ENCODE peak calls at places on chromosomes 11 and 22, in seven cellular contexts. C is ovary, Y is testis, J is K562, V is heart left ventricle, X is gastrocnemius medialis, F is sigmoid colon. D is an unnamed sample. For H3K4me1, the result is how much of the 10 kb centered on the place peaks cover.

GRCh38 chr11:29159552-29160465 is 857.0 kb downstream of the KCNA4 start:
- DNase-seq in C (no peak), Y (peak), J (peak), V (no peak), X (no peak), F (no peak), D (no peak)

GRCh38 chr11:97961431-97961830 is 1059.3 kb upstream of the CNTN5 start:
- DNase-seq in C (no peak), Y (no peak), J (no peak), V (no peak), X (no peak), F (no peak), D (no peak)

GRCh38 chr11:61266602-61267001 is 25.6 kb downstream of the PGA5 start:
- DNase-seq in C (no peak), Y (no peak), J (peak), V (no peak), X (no peak), F (no peak), D (no peak)

GRCh38 chr11:44389963-44390605 is 80.1 kb upstream of the ALX4 start:
- DNase-seq in C (no peak), Y (no peak), J (no peak), V (no peak), X (no peak), F (no peak), D (no peak)

GRCh38 chr11:72225411-72225951 is 914 bp downstream of the INPPL1 start:
- DNase-seq in C (peak), Y (peak), J (no peak), V (no peak), X (no peak), F (peak), D (no peak)

GRCh38 chr11:132779487-132779886 is 752.8 kb downstream of the OPCML start:
- DNase-seq in C (no peak), Y (no peak), J (no peak), V (no peak), X (no peak), F (no peak), D (no peak)

GRCh38 chr22:20943104-20943933 is 23.7 kb upstream of the AIFM3 start:
- DNase-seq in C (no peak), Y (no peak), J (no peak), V (no peak), X (no peak), F (no peak), D (no peak)

GRCh38 chr11:76231339-76231738 is 25.0 kb upstream of the WNT11 start:
- DNase-seq in C (no peak), Y (no peak), J (no peak), V (no peak), X (no peak), F (no peak), D (no peak)

GRCh38 chr11:49952091-49952490 is at the start of gene OR4C13:
- DNase-seq in C (no peak), Y (no peak), J (no peak), V (no peak), X (no peak), F (no peak), D (no peak)

GRCh38 chr11:83349371-83349770 is 63.2 kb upstream of the CCDC90B start:
- DNase-seq in C (no peak), Y (no peak), J (no peak), V (no peak), X (no peak), F (no peak), D (no peak)

GRCh38 chr11:113345978-113346377 is 31.6 kb downstream of the TTC12 start:
- DNase-seq in C (no peak), Y (no peak), J (no peak), V (no peak), X (no peak), F (no peak), D (no peak)

GRCh38 chr22:49861642-49862407 is 8.2 kb downstream of the ZBED4 start:
- DNase-seq in C (no peak), Y (no peak), J (no peak), V (no peak), X (no peak), F (no peak), D (no peak)

GRCh38 chr11:10692716-10693115 is 839 bp downstream of the IRAG1 start:
- DNase-seq in C (peak), Y (no peak), J (no peak), V (no peak), X (no peak), F (no peak), D (no peak)
- H3K4me1 ChIP-seq in C (under half), Y (under half), J (under half), V (under half), X (under half), F (half or more), D (under half)

DNA sequence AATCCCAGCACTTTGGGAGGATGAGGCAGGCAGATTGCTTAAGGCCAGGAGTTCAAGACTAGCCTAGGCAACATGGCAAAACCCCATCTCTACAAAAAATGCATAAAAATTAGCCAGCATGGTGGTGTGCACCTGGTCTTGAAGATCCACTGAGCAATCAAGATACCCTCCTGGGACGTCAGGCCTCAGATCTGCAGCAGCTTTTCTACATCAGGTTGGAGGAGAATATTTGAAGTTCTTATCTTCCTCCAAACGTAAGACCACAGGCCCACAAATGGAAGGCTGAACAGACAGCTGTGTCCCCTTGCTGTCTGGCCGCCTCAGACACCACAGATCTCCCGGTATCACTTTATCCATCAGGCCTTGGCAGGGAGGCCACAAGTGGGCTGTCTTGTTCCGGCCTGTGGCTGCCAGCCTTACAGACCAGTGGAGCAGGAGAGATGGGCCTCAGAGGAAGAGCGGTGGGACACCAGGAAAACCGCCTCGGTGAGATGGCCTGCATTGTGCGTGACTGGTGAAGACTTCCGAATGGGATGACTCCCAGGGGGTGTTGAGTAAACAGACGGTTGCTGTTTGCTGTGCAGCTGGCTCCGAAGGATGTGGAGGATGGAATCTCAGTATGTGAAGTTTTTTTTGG is 15.9 kb downstream of the UBASH3B start:
- DNase-seq in C (no peak), Y (no peak), J (no peak), V (no peak), X (no peak), F (no peak), D (no peak)
- TF ChIP-seq POLR2A in C (no peak), Y (no peak), J (no peak), V (no peak), X (no peak), F (no peak), D (no peak)

GRCh38 chr11:102226702-102227101 is 90.6 kb upstream of the BIRC3 start:
- DNase-seq in C (no peak), Y (no peak), J (no peak), V (no peak), X (no peak), F (no peak), D (no peak)

GRCh38 chr11:102223859-102224258 is 93.4 kb upstream of the BIRC3 start:
- DNase-seq in C (no peak), Y (no peak), J (no peak), V (no peak), X (no peak), F (no peak), D (no peak)

GRCh38 chr11:102229510-102230119 is 87.7 kb upstream of the BIRC3 start:
- DNase-seq in C (no peak), Y (no peak), J (no peak), V (no peak), X (no peak), F (no peak), D (no peak)

GRCh38 chr11:102230186-102230585 is 87.1 kb upstream of the BIRC3 start:
- DNase-seq in C (no peak), Y (no peak), J (no peak), V (no peak), X (no peak), F (no peak), D (no peak)

DNA sequence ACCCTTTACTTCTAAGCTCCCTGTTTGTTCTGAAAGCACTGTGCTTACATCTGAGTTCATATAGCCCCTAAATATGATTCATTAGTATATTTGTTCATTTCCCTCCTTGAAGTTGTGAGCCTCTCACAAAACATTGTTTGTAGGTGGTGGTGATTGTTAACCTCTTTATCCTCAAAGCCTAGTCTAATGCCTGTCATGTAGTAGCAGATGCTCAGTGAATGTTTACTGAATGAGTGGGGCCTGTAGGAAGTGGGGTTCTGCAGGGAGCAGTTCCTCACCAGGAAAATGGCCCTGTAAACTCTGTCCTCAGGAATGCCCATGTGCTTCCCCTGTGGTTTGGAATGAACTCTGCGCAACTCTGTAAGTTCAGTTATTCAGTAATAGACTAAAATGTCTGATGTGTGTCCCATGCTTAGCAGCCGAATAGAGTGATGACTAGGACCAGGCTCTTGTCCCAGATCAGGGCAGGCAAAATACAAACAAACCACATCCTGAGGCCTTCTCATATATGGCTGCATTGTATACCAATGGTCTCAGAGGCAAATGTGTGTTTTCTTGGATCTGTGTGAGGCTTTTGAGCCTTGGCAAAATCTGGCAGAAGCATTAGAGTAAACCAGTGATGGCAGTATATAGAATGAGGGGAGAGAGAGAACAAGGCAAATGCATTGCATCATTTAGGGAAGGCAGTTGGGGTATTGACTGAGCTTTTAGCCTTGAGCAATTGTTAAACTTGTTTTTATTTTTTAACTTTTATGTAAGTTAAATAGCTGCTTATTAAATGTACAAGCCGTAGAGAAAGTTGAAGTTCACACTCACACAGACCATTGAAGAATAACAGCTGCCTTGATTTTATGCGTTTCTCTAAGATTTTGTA is 91.4 kb upstream of the BIRC3 start:
- DNase-seq in C (no peak), Y (no peak), J (no peak), V (no peak), X (no peak), F (no peak), D (no peak)
- H3K4me1 ChIP-seq in C (under half), Y (under half), J (under half), V (under half), X (under half), F (under half), D (under half)

GRCh38 chr11:57640068-57640800 is 9.5 kb downstream of the YPEL4 start:
- DNase-seq in C (no peak), Y (no peak), J (no peak), V (no peak), X (no peak), F (no peak), D (no peak)

GRCh38 chr11:57638811-57639320 is 10.8 kb downstream of the YPEL4 start:
- DNase-seq in C (peak), Y (no peak), J (no peak), V (no peak), X (no peak), F (no peak), D (no peak)

GRCh38 chr11:57639321-57640067 is 10.2 kb downstream of the YPEL4 start:
- DNase-seq in C (peak), Y (no peak), J (no peak), V (no peak), X (no peak), F (no peak), D (peak)

GRCh38 chr11:57637626-57638004 is 12.1 kb downstream of the YPEL4 start:
- DNase-seq in C (no peak), Y (no peak), J (no peak), V (no peak), X (no peak), F (no peak), D (no peak)

GRCh38 chr11:57638005-57638760 is 11.5 kb downstream of the YPEL4 start:
- DNase-seq in C (peak), Y (peak), J (no peak), V (peak), X (no peak), F (peak), D (peak)
- TF ChIP-seq POLR2A in C (peak), Y (no peak), J (no peak), V (no peak), X (no peak), F (no peak), D (no peak)

GRCh38 chr11:73866095-73866579 is 10.5 kb downstream of the COA4 start:
- DNase-seq in C (no peak), Y (no peak), J (no peak), V (no peak), X (no peak), F (no peak), D (no peak)
- H3K4me1 ChIP-seq in C (under half), Y (under half), J (under half), V (under half), X (under half), F (under half), D (under half)

DNA sequence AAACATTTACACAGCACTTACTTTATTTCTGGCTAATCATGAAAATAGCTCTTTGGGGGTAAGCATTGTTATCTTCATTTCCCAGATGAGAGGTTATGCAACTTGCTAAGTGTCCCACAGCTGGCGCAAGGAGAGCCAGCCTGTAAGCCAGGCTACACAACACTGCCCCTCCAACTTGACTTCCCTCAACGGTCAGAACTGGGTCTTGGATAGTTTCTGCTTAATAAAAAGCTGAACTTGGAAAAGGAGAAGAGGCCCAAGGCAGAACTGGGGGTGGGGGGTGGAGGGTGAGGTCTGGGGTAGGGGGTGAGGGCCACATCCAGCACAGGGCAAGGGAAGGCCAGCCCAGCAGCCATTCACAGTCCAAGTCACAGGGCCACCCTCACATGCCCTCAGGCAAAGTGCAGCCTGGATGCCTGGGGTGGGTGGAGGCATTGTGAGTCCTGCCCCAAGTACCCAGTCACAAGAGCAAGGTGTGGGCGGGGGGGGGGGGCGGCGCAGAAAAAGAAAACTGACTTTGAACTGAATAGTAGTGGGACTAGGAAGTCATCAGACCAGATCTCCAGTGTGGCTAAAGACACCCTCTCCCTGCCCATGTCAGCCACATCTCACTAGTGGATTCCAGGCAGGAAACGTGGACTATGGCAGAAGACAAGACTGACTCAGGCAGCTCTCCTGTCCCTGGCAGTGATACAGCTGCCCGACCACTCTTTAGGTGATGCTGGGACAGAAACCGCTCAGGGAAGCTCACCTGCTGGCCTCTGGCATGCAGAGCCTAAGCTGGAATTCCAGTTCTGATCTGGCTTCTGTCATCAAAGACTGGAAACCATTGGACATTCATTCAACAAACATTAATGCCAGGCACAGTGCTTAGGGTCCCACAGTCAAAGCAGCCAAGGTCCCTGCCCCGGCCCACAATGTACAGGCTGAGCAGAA is 52.4 kb downstream of the PACSIN2 start:
- DNase-seq in C (no peak), Y (no peak), J (no peak), V (no peak), X (no peak), F (no peak), D (peak)
- TF ChIP-seq POLR2A in C (no peak), Y (no peak), J (no peak), V (no peak), X (no peak), F (no peak), D (no peak)